ENCODE peak calls at places on chromosomes 16 and 17, in six cellular contexts. E is lower lobe of right lung, T is left ventricle myocardium inferior, L is fibroblast of mammary gland, O is heart left ventricle, B is colonic mucosa. W is an unnamed sample.

GRCh38 chr17:81710514-81711308 is 1.4 kb upstream of the SLC25A10 start:
- DNase-seq in E (no peak), T (no peak), L (peak; percentile 37), O (no peak), B (peak; percentile 51), W (peak; percentile 35)

GRCh38 chr16:81586421-81586820 is 141.8 kb downstream of the CMIP start:
- DNase-seq in E (no peak), T (no peak), L (no peak), O (no peak), B (no peak), W (peak; percentile 30)

GRCh38 chr17:77472837-77473214 is 332.1 kb downstream of the SEC14L1 start:
- DNase-seq in E (no peak), T (no peak), L (no peak), O (no peak), B (no peak), W (no peak)

GRCh38 chr17:32882734-32883133 is 5.8 kb upstream of the MYO1D start:
- DNase-seq in E (no peak), T (no peak), L (peak; percentile 89), O (no peak), B (no peak), W (peak; percentile 44)

GRCh38 chr17:74089869-74090464 is 113.5 kb upstream of the RPL38 start:
- DNase-seq in E (peak; percentile 68), T (no peak), L (peak; percentile 64), O (no peak), B (peak; percentile 81), W (peak; percentile 34)

GRCh38 chr17:7217113-7217987 is 2.3 kb downstream of the DLG4 start:
- DNase-seq in E (no peak), T (peak; percentile 60), L (peak; percentile 73), O (peak; percentile 74), B (no peak), W (peak; percentile 65)

GRCh38 chr17:31819578-31819977 is 39.5 kb downstream of the COPRS start:
- DNase-seq in E (no peak), T (no peak), L (no peak), O (no peak), B (no peak), W (no peak)

GRCh38 chr16:79597775-79598174 is 2.8 kb downstream of the MAF start:
- DNase-seq in E (no peak), T (no peak), L (no peak), O (no peak), B (no peak), W (no peak)

GRCh38 chr16:28863929-28864886 is 565 bp downstream of the SH2B1 start:
- DNase-seq in E (no peak), T (no peak), L (peak; percentile 79), O (peak; percentile 35), B (peak; percentile 73), W (peak; percentile 53)

GRCh38 chr17:82636626-82637598 is 11.3 kb downstream of the WDR45B start:
- DNase-seq in E (peak; percentile 14), T (no peak), L (no peak), O (no peak), B (peak; percentile 63), W (no peak)

GRCh38 chr17:58082341-58082869 is 814 bp upstream of the DYNLL2 start:
- DNase-seq in E (no peak), T (no peak), L (no peak), O (no peak), B (no peak), W (no peak)

GRCh38 chr16:22373662-22374310 is 633 bp downstream of the CDR2 start:
- DNase-seq in E (peak; percentile 67), T (peak; percentile 48), L (no peak), O (peak; percentile 50), B (peak; percentile 58), W (peak; percentile 36)

GRCh38 chr16:60127196-60127595 is 1393.1 kb upstream of the GOT2 start:
- DNase-seq in E (no peak), T (no peak), L (no peak), O (no peak), B (no peak), W (no peak)

GRCh38 chr17:15651001-15651582 is 31.6 kb upstream of the FBXW10B start:
- DNase-seq in E (no peak), T (no peak), L (no peak), O (no peak), B (peak; percentile 48), W (no peak)

GRCh38 chr16:69402448-69402847 is 16.6 kb upstream of the TERF2 start:
- DNase-seq in E (no peak), T (no peak), L (no peak), O (no peak), B (no peak), W (no peak)

GRCh38 chr17:53627511-53627910 is 195.2 kb upstream of the KIF2B start:
- DNase-seq in E (no peak), T (no peak), L (peak; percentile 28), O (no peak), B (no peak), W (no peak)

GRCh38 chr17:81942167-81942553 is 4.9 kb downstream of the MYADML2 start:
- DNase-seq in E (no peak), T (no peak), L (no peak), O (no peak), B (no peak), W (no peak)

GRCh38 chr17:81208651-81209050 is 14.1 kb downstream of the CEP131 start:
- DNase-seq in E (no peak), T (no peak), L (no peak), O (no peak), B (no peak), W (no peak)

GRCh38 chr16:23950898-23951297 is 115.1 kb downstream of the PRKCB start:
- DNase-seq in E (no peak), T (no peak), L (no peak), O (no peak), B (no peak), W (no peak)

GRCh38 chr17:58189436-58190146 is 2.9 kb upstream of the EPX start:
- DNase-seq in E (peak; percentile 79), T (peak; percentile 26), L (peak; percentile 91), O (no peak), B (no peak), W (peak; percentile 54)

GRCh38 chr17:59607817-59608403 is 11.8 kb upstream of the CLTC start:
- DNase-seq in E (no peak), T (no peak), L (no peak), O (no peak), B (peak; percentile 32), W (no peak)
- TF ChIP-seq CTCF in E (peak; percentile 30), T (no peak), L (peak; percentile 25), O (no peak), B (no peak), W (peak; percentile 33)

GRCh38 chr17:27069842-27070508 is 223.9 kb upstream of the WSB1 start:
- DNase-seq in E (no peak), T (no peak), L (no peak), O (no peak), B (no peak), W (no peak)

GRCh38 chr17:27070836-27071235 is 223.1 kb upstream of the WSB1 start:
- DNase-seq in E (no peak), T (no peak), L (no peak), O (no peak), B (no peak), W (no peak)

GRCh38 chr17:27076814-27077213 is 217.1 kb upstream of the WSB1 start:
- DNase-seq in E (no peak), T (no peak), L (no peak), O (no peak), B (no peak), W (no peak)

GRCh38 chr17:27078296-27078695 is 215.6 kb upstream of the WSB1 start:
- DNase-seq in E (no peak), T (no peak), L (no peak), O (no peak), B (no peak), W (no peak)

GRCh38 chr17:27072885-27073284 is 221.0 kb upstream of the WSB1 start:
- DNase-seq in E (no peak), T (no peak), L (no peak), O (no peak), B (no peak), W (no peak)
- H3K4me3 ChIP-seq in E (no peak overlapping the region), T (no peak overlapping the region), L (no peak overlapping the region), O (no peak overlapping the region), B (no peak overlapping the region), W (no peak overlapping the region)

GRCh38 chr16:88306860-88307545 is 75.8 kb upstream of the ZNF469 start:
- DNase-seq in E (no peak), T (peak; percentile 7), L (peak; percentile 98), O (no peak), B (no peak), W (peak; percentile 98)

GRCh38 chr16:88306411-88306810 is 76.3 kb upstream of the ZNF469 start:
- DNase-seq in E (no peak), T (peak; percentile 9), L (no peak), O (no peak), B (no peak), W (no peak)

GRCh38 chr16:88309174-88309904 is 73.4 kb upstream of the ZNF469 start:
- DNase-seq in E (no peak), T (peak; percentile 5), L (no peak), O (no peak), B (no peak), W (no peak)

GRCh38 chr16:88310796-88311605 is 71.8 kb upstream of the ZNF469 start:
- DNase-seq in E (no peak), T (no peak), L (no peak), O (no peak), B (no peak), W (no peak)

DNA sequence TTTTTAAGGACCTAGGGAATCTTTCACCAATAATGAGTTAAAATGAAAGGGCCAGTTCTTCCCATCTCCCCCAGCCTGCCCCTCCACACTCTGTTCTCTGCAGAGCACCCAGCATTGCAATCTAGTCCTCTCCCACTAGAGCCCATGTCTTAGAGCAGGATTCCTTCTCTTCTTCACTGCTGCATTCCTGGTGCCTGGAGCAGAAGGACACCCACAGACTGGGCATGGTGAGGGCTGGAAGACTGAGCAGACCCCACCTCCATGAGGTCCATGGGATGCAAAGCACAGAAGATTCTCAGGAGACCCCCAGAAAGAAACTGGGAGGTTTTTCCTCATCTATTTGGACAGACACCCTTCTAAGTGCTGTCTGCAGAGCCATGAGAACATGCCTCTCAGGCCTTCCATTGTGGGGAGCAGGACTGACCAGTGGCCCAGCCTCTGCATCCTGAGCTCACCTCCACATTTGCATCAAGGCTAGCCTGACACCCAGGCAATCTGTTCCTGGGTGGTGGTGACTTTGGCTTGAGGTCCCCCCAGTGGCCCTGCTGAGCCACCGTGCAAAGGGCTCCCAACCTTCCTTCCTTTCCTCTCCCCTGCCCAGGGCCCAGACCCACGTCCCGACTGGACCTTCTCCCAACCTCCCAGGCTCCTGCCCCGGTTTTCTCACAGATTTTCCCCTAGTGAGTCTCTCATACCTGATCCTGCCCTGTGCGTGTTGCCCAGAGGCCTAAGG is 74.2 kb upstream of the ZNF469 start:
- DNase-seq in E (no peak), T (peak; percentile 6), L (no peak), O (no peak), B (no peak), W (no peak)
- TF ChIP-seq CTCF in E (no peak), T (no peak), L (no peak), O (no peak), B (no peak), W (peak; percentile 4)

DNA sequence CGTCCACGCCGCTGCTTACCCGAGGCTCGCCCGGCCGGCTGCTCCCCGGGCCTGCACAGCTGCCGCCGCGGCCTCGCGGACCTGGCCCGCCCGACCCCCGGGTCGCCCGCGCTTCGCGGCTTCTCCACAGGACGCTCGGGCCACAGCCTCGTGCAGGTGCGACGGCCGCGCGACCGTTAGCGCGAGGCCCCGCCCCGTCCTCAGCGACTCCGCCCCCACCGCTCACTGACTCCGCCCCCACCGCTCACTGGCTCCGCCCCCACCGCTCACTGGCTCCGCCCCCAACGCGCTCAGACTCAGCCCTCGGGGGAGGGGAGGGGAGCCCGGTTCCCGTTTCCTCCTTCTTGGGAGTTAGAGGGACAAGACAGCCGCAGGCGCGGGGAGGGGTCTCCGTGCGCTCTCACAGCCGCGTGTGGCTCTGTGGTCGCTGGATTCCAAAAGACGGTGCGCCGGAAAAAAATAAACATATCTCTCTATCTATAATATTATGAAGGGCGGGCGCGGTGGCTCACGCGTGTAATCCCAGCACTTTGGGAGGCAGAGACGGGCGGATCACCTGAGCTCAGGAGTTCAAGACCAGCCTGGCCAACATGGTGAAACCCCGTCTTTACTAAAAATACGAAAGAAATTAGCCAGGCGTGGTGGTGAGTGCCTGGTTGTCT is at the start of gene MEIOB:
- DNase-seq in E (peak; percentile 56), T (no peak), L (no peak), O (no peak), B (peak; percentile 63), W (peak; percentile 38)
- H3K4me3 ChIP-seq in E (peak within 1 kb of the TSS; percentile 23), T (peak within 1 kb of the TSS; percentile 45), L (no peak within 1 kb of the TSS), O (no peak within 1 kb of the TSS), B (no peak within 1 kb of the TSS), W (peak within 1 kb of the TSS; percentile 47)